ENCODE peak calls at places on chromosomes 2 and 18, in four cellular contexts. O, Y, Z and J are unnamed samples.
A peak's percentile ranks its signal among the peaks of the same experiment; 100 is the strongest.

GRCh38 chr2:69298862-69299261 is 88.2 kb downstream of the GFPT1 start:
- DNase-seq in Y (no peak), O (no peak), Z (no peak), J (no peak)

GRCh38 chr2:191315365-191315752 is 70.2 kb downstream of the MYO1B start:
- DNase-seq in Z (no peak), Y (no peak), O (no peak), J (no peak)

GRCh38 chr2:74275228-74275627 is 68.0 kb downstream of the SLC4A5 start:
- DNase-seq in O (no peak), Y (no peak), Z (no peak), J (no peak)

GRCh38 chr18:39854291-39854690 is 2100.7 kb upstream of the PIK3C3 start:
- DNase-seq in O (no peak), Y (no peak), Z (no peak), J (no peak)

GRCh38 chr18:24926649-24927048 is 425.3 kb downstream of the ZNF521 start:
- DNase-seq in O (no peak), Z (no peak), Y (no peak), J (no peak)

GRCh38 chr2:18077724-18078123 is 199.3 kb downstream of the KCNS3 start:
- DNase-seq in O (no peak), Z (no peak), Y (no peak), J (no peak)

GRCh38 chr2:68272246-68272987 is 20.1 kb upstream of the PPP3R1 start:
- DNase-seq in Y (no peak), O (no peak), Z (no peak), J (no peak)

GRCh38 chr2:63488118-63488713 is 100.1 kb downstream of the WDPCP start:
- DNase-seq in Z (no peak), O (no peak), Y (peak; percentile 35), J (peak; percentile 21)

GRCh38 chr18:72738136-72738535 is 129.7 kb downstream of the NETO1 start:
- DNase-seq in Y (no peak), O (no peak), Z (no peak), J (no peak)

GRCh38 chr2:241161646-241162281 is 11.5 kb downstream of the PPP1R7 start:
- DNase-seq in O (no peak), Z (no peak), Y (no peak), J (no peak)

GRCh38 chr2:142834003-142834402 is 43.5 kb upstream of the KYNU start:
- DNase-seq in Z (no peak), O (no peak), Y (no peak), J (no peak)

GRCh38 chr2:202965810-202966454 is 48.7 kb upstream of the NBEAL1 start:
- DNase-seq in Y (peak; percentile 91), Z (peak; percentile 60), O (no peak), J (peak; percentile 17)

GRCh38 chr2:69453475-69454129 is 16.4 kb upstream of the NFU1 start:
- DNase-seq in Z (peak; percentile 61), O (no peak), Y (no peak), J (no peak)

GRCh38 chr18:11251891-11252270 is 102.5 kb upstream of the PIEZO2 start:
- DNase-seq in Z (no peak), Y (no peak), O (no peak), J (no peak)

GRCh38 chr2:39849982-39850526 is 71.0 kb upstream of the THUMPD2 start:
- DNase-seq in O (no peak), Z (no peak), Y (no peak), J (peak; percentile 71)

GRCh38 chr2:230346921-230347533 is 20.0 kb downstream of the SP140L start:
- DNase-seq in Z (no peak), O (no peak), Y (no peak), J (no peak)

GRCh38 chr2:148524519-148524919 is 120.0 kb upstream of the EPC2 start:
- DNase-seq in O (no peak), Z (no peak), Y (no peak), J (no peak)

GRCh38 chr2:28709101-28709500 is 42.5 kb upstream of the PPP1CB start:
- DNase-seq in O (no peak), Z (no peak), Y (no peak), J (peak; percentile 53)

GRCh38 chr2:219028996-219029828 is 12.1 kb downstream of the CFAP65 start:
- DNase-seq in Z (no peak), O (no peak), Y (no peak), J (no peak)

GRCh38 chr2:38751847-38752410 is 768 bp upstream of the SRSF7 start:
- DNase-seq in O (no peak), Y (peak; percentile 68), Z (no peak), J (peak; percentile 45)

GRCh38 chr2:132407767-132408166 is 8.8 kb upstream of the GPR39 start:
- DNase-seq in O (no peak), Y (no peak), Z (no peak), J (no peak)

GRCh38 chr2:64910972-64911433 is 78.2 kb upstream of the SLC1A4 start:
- DNase-seq in Y (peak; percentile 25), Z (no peak), O (no peak), J (no peak)

GRCh38 chr2:31299547-31299946 is 65.6 kb downstream of the EHD3 start:
- DNase-seq in Y (no peak), Z (no peak), O (no peak), J (no peak)

GRCh38 chr2:140658766-140659165 is 1472.0 kb downstream of the LRP1B start:
- DNase-seq in O (no peak), Y (no peak), Z (no peak), J (no peak)

GRCh38 chr2:68238955-68239822 is 13.1 kb downstream of the PPP3R1 start:
- DNase-seq in Y (no peak), Z (no peak), O (no peak), J (no peak)

GRCh38 chr2:230866704-230867561 is 2.2 kb downstream of the ITM2C start:
- DNase-seq in Y (no peak), O (peak; percentile 45), Z (no peak), J (no peak)

GRCh38 chr2:45771251-45771650 is 119.8 kb downstream of the PRKCE start:
- DNase-seq in Z (no peak), O (no peak), Y (no peak), J (no peak)

GRCh38 chr2:132761437-132761836 is 91.4 kb upstream of the LYPD1 start:
- DNase-seq in O (no peak), Z (no peak), Y (no peak), J (no peak)

GRCh38 chr18:41324934-41325333 is 630.1 kb upstream of the PIK3C3 start:
- DNase-seq in O (no peak), Z (no peak), Y (no peak), J (no peak)

GRCh38 chr2:182784777-182785176 is 68.7 kb downstream of the DNAJC10 start:
- DNase-seq in Y (peak; percentile 34), Z (no peak), O (no peak), J (peak; percentile 52)

GRCh38 chr18:47492691-47493090 is 241.2 kb upstream of the SKOR2 start:
- DNase-seq in Z (no peak), Y (no peak), O (no peak), J (no peak)

GRCh38 chr2:72993147-72993546 is 75.8 kb downstream of the EMX1 start:
- DNase-seq in Z (peak; percentile 3), O (peak; percentile 82), Y (peak; percentile 70), J (peak; percentile 58)

GRCh38 chr2:23241611-23242245 is 143.3 kb upstream of the KLHL29 start:
- DNase-seq in Z (no peak), O (peak; percentile 22), Y (no peak), J (no peak)

GRCh38 chr2:100674671-100675070 is 111.9 kb downstream of the PDCL3 start:
- DNase-seq in Z (no peak), O (no peak), Y (no peak), J (no peak)

GRCh38 chr2:55161295-55162210 is 70.5 kb downstream of the CLHC1 start:
- DNase-seq in Z (no peak), Y (no peak), O (no peak), J (no peak)
- TF ChIP-seq BRCA1 in Z (no peak), Y (no peak), O (no peak), J (no peak)

DNA sequence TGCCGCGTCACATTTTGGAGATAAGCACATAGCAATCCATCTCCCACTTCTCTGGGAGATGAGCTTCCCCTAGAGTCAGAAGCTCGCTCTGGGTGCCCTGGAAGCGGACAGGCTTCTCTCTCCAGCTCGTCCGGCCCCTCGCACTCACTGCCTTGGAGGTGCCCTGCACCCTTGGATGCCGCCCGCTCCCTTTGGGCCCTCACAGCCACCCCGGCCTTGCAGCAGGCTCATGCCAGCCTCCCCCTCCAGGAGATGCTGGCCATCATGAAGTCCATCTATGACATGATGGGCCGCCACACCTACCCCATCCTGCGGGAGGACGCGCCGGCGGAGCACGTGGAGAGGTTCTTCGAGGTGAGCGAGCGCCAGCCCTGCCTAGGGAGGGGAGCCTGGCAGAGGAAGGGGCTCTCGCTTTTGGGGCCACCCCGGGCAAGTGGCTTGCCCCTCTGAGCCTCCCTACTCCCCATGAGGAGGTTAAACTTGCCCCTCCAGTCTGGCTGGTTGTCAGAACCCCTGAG is 20.3 kb upstream of the FAHD2A start:
- DNase-seq in Z (no peak), Y (no peak), O (no peak), J (no peak)
- TF ChIP-seq ATF3 in Z (no peak), Y (no peak), O (no peak), J (no peak)

GRCh38 chr2:27086722-27087446 is at the start of gene KHK:
- DNase-seq in Y (peak; percentile 44), Z (no peak), O (peak; percentile 86), J (peak; percentile 58)

GRCh38 chr2:27085062-27085669 is 1.4 kb upstream of the KHK start:
- DNase-seq in Z (no peak), O (no peak), Y (no peak), J (no peak)

GRCh38 chr2:27084297-27085061 is 2.1 kb upstream of the KHK start:
- DNase-seq in O (no peak), Z (no peak), Y (no peak), J (no peak)

GRCh38 chr2:27086090-27086721 is 366 bp upstream of the KHK start:
- DNase-seq in O (peak; percentile 99), Y (peak; percentile 96), Z (peak; percentile 73), J (peak; percentile 87)

DNA sequence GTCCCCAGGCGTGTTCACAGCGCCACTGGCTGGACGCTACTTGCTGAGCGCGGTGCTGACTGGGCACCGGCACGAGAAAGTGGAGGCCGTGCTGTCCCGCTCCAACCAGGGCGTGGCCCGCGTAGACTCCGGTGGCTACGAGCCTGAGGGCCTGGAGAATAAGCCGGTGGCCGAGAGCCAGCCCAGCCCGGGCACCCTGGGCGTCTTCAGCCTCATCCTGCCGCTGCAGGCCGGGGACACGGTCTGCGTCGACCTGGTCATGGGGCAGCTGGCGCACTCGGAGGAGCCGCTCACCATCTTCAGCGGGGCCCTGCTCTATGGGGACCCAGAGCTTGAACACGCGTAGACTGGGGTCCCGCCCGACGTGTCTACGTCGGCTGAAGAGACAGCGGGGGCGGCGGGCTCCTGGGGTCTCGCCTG is 892 bp upstream of the KHK start:
- DNase-seq in O (peak; percentile 67), Y (peak; percentile 67), Z (no peak), J (no peak)
- TF ChIP-seq BRCA1 in O (no peak), Y (no peak), Z (no peak), J (no peak)

DNA sequence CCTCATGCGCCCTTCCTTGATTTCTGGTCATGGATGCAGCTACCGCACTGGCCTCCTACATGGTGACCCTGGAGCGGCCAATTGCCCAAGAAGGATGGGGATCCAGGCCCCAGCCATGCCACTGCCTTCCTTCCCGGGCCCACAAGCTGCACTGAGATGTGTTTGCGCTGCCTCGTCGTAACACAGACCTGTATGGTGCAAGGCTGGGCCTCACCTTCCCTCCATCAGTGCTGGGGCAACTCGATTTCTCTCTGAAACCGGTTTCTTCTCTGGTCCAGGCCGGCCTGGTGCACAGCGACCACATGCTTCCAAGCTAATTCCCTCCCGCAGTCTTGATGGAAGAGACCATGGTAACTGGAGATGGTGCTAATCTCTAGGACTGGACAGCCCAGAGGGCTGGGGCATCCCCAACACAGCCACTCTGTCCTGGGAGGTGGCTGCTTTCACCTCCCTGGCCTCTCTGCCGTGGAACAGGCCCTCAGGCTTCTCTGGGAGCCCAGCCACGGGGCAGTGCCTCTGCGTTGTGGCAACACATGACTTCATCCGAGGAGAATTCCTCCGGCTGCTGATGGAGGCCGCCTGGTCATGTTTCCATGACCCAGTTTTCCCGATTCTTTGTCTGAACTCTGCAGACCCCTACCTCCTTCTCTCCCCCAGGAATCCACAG is 184.2 kb downstream of the GLI2 start:
- DNase-seq in Z (no peak), Y (no peak), O (no peak), J (no peak)
- TF ChIP-seq ATF3 in Z (no peak), Y (no peak), O (no peak), J (no peak)